ENCODE peak calls at places on chromosomes 7 and 10, in eight cellular contexts. P, M, W, O, X, Y, G and D are unnamed samples.

GRCh38 chr10:11018426-11018818 is 750 bp downstream of the CELF2 start:
- DNase-seq in P (peak; percentile 8), W (no peak), Y (no peak), X (no peak), M (no peak), O (no peak), G (peak; percentile 31), D (no peak)

GRCh38 chr7:86947956-86948355 is 111.5 kb downstream of the ELAPOR2 start:
- DNase-seq in G (no peak), O (no peak), W (no peak), Y (no peak), M (no peak), P (no peak), X (no peak), D (no peak)

GRCh38 chr7:144027070-144027469 is 21.7 kb upstream of the OR2A5 start:
- DNase-seq in P (no peak), M (no peak), W (peak; percentile 27), Y (no peak), O (no peak), G (no peak), X (no peak), D (peak; percentile 14)

GRCh38 chr7:6273380-6273837 is 985 bp upstream of the CYTH3 start:
- DNase-seq in Y (no peak), P (no peak), O (peak; percentile 39), W (peak; percentile 60), X (no peak), M (no peak), G (no peak), D (no peak)

GRCh38 chr7:3117488-3118228 is 74.0 kb upstream of the CARD11 start:
- DNase-seq in X (no peak), O (no peak), M (no peak), W (no peak), Y (no peak), G (no peak), P (no peak), D (peak; percentile 57)

GRCh38 chr10:76319666-76320065 is 888.2 kb downstream of the LRMDA start:
- DNase-seq in G (no peak), O (no peak), Y (no peak), X (no peak), W (no peak), M (no peak), P (no peak), D (no peak)

GRCh38 chr7:5598769-5599371 is 175.2 kb upstream of the TNRC18 start:
- DNase-seq in P (peak; percentile 93), Y (no peak), W (peak; percentile 47), O (no peak), M (no peak), X (no peak), G (peak; percentile 52), D (peak; percentile 59)

GRCh38 chr10:130167707-130168106 is 31.5 kb downstream of the GLRX3 start:
- DNase-seq in M (no peak), P (no peak), Y (no peak), W (no peak), O (no peak), X (no peak), G (no peak), D (no peak)

GRCh38 chr7:641269-641671 is 85.2 kb upstream of the DNAAF5 start:
- DNase-seq in M (no peak), G (no peak), Y (no peak), W (no peak), O (peak; percentile 19), P (no peak), X (no peak), D (no peak)

GRCh38 chr7:978049-978346 is 2.6 kb upstream of the COX19 start:
- DNase-seq in Y (no peak), X (no peak), M (no peak), O (no peak), W (no peak), G (no peak), P (no peak), D (no peak)

GRCh38 chr10:120415709-120416330 is 41.2 kb upstream of the PLPP4 start:
- DNase-seq in P (no peak), O (no peak), W (no peak), G (no peak), Y (no peak), M (peak; percentile 22), X (no peak), D (no peak)

GRCh38 chr7:157250605-157251228 is 86.1 kb upstream of the DNAJB6 start:
- DNase-seq in O (no peak), G (peak; percentile 74), M (peak; percentile 50), P (peak; percentile 65), X (peak; percentile 40), Y (no peak), W (peak; percentile 78), D (peak; percentile 71)

GRCh38 chr7:136134503-136134902 is 157.3 kb upstream of the MTPN start:
- DNase-seq in X (no peak), Y (no peak), G (no peak), O (no peak), M (no peak), P (no peak), W (no peak), D (no peak)

GRCh38 chr7:116138202-116138801 is 72.0 kb upstream of the TES start:
- DNase-seq in W (peak; percentile 44), M (peak; percentile 56), P (no peak), X (no peak), G (peak; percentile 72), O (no peak), Y (no peak), D (peak; percentile 73)

GRCh38 chr7:150754950-150755349 is 17.7 kb downstream of the GIMAP5 start:
- DNase-seq in P (no peak), G (no peak), X (no peak), M (peak; percentile 18), Y (no peak), W (no peak), O (no peak), D (no peak)

GRCh38 chr10:74977913-74978847 is 133.3 kb upstream of the SAMD8 start:
- DNase-seq in M (peak; percentile 57), G (peak; percentile 92), W (no peak), Y (peak; percentile 60), O (no peak), P (no peak), X (peak; percentile 17), D (peak; percentile 68)

GRCh38 chr10:14036233-14036632 is 294.5 kb downstream of the FRMD4A start:
- DNase-seq in M (no peak), W (no peak), Y (no peak), P (no peak), O (no peak), X (no peak), G (no peak), D (no peak)

GRCh38 chr7:143305423-143306070 is 10.4 kb upstream of the CLCN1 start:
- DNase-seq in X (peak; percentile 62), Y (peak; percentile 36), W (peak; percentile 68), G (peak; percentile 72), M (peak; percentile 43), O (peak; percentile 81), P (peak; percentile 71), D (peak; percentile 76)

GRCh38 chr10:50614444-50615137 is 9.2 kb downstream of the SGMS1 start:
- DNase-seq in X (no peak), W (no peak), Y (no peak), O (no peak), M (no peak), G (peak; percentile 71), P (peak; percentile 16), D (no peak)

GRCh38 chr7:80498481-80499349 is 13.1 kb downstream of the GNAT3 start:
- DNase-seq in M (no peak), X (no peak), Y (no peak), W (no peak), P (no peak), G (no peak), O (no peak), D (no peak)